ENCODE peak calls at places on chromosomes 12 and 14, in four cellular contexts. G is astrocyte of the spinal cord, L is brain microvascular endothelial cell, N is HFF-Myc. Y is an unnamed sample.

GRCh38 chr12:57846577-57847319 is at the start of gene CTDSP2:
- DNase-seq in G (peak; percentile 99), L (peak; percentile 99), N (peak; percentile 93), Y (peak; percentile 94)

GRCh38 chr12:88058719-88059077 is 29.5 kb upstream of the C12orf50 start:
- DNase-seq in G (no peak), L (no peak), N (no peak), Y (no peak)

GRCh38 chr12:14952295-14952995 is 9.0 kb downstream of the ARHGDIB start:
- DNase-seq in G (peak; percentile 94), L (peak; percentile 97), N (peak; percentile 82), Y (peak; percentile 63)

GRCh38 chr12:71755146-71755892 is 656 bp downstream of the RAB21 start:
- DNase-seq in G (peak; percentile 58), L (peak; percentile 45), N (no peak), Y (no peak)

GRCh38 chr14:90905531-90905930 is 89.3 kb upstream of the TTC7B start:
- DNase-seq in G (no peak), L (no peak), N (no peak), Y (no peak)

GRCh38 chr14:72565200-72565599 is 328.7 kb downstream of the DPF3 start:
- DNase-seq in G (no peak), L (no peak), N (no peak), Y (no peak)

GRCh38 chr12:125029756-125030358 is 35.4 kb upstream of the AACS start:
- DNase-seq in G (peak; percentile 6), L (no peak), N (no peak), Y (no peak)

GRCh38 chr12:8771072-8771471 is 51.3 kb upstream of the A2ML1 start:
- DNase-seq in G (no peak), L (no peak), N (no peak), Y (no peak)

GRCh38 chr12:10721654-10722501 is 1.2 kb downstream of the YBX3 start:
- DNase-seq in G (peak; percentile 97), L (peak; percentile 94), N (peak; percentile 86), Y (peak; percentile 95)

GRCh38 chr14:99427632-99428315 is 52.9 kb downstream of the SETD3 start:
- DNase-seq in G (peak; percentile 17), L (peak; percentile 30), N (peak; percentile 50), Y (no peak)

GRCh38 chr12:43349863-43350262 is 202.1 kb downstream of the ADAMTS20 start:
- DNase-seq in G (peak; percentile 32), L (no peak), N (no peak), Y (no peak)

GRCh38 chr12:54037360-54038259 is 4.8 kb downstream of the HOXC5 start:
- DNase-seq in G (no peak), L (no peak), N (no peak), Y (no peak)

GRCh38 chr12:68617160-68617926 is 6.6 kb downstream of the RAP1B start:
- DNase-seq in G (peak; percentile 51), L (peak; percentile 36), N (no peak), Y (no peak)

GRCh38 chr14:58280954-58281787 is 17.2 kb upstream of the ARID4A start:
- DNase-seq in G (peak; percentile 89), L (peak; percentile 93), N (peak; percentile 81), Y (peak; percentile 48)
- H3K4me3 ChIP-seq in G (no peak overlapping the region), L (no peak overlapping the region), N (no peak overlapping the region), Y (no peak overlapping the region)

GRCh38 chr12:80708535-80709328 is 1.3 kb downstream of the MYF6 start:
- DNase-seq in G (peak; percentile 12), L (no peak), N (no peak), Y (no peak)

GRCh38 chr12:80707830-80708534 is 548 bp downstream of the MYF6 start:
- DNase-seq in G (no peak), L (no peak), N (no peak), Y (no peak)

GRCh38 chr12:80711866-80712265 is 4.4 kb downstream of the MYF6 start:
- DNase-seq in G (no peak), L (no peak), N (no peak), Y (no peak)

GRCh38 chr12:80710727-80711066 is 3.3 kb downstream of the MYF6 start:
- DNase-seq in G (no peak), L (no peak), N (no peak), Y (no peak)

DNA sequence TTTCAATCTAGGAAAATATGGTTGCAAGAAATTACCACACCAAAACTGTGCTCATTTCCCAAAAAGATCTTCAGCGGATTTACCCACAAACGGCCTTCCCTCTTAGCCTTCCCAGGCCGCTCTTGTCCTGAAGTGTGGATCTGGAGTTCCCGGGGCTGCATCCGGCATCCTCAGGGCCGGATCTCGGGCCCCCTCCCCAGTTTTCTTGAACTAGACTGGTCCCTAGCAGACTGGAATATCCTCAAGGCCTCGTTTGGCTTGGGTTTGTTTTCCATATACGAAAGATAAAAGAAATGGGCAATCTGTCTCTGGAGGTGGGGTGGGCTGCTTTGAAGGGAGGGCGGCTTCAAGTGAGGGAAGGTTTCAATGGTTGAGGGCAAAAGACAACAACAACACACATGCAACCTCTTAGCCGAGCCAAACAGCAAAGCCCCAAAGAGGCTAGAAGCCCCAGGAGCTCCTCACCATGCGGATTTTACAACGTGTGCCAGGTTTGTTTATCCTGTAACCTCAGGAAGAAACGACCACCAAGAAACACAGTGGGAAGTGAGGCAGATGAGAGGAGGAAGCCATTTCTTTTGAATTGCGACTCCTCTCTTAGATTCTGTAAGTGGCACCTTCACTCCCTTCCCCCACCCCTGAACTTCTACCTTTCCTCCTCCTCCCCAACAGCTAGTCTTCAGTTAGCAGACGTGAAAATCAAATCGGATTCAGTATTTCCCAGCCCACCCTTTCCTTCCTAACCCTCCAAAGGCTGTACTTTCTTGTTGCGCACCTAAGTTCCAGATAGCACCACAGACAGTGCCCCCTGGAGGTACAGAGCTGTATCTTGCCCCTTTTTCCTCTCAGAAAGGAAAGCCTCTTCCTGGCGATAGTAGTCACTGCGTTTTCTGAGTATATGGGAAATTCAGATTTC is 2.6 kb downstream of the MYF6 start:
- DNase-seq in G (no peak), L (no peak), N (no peak), Y (no peak)
- TF ChIP-seq CTCF in G (peak; percentile 35), L (peak; percentile 72), N (peak; percentile 49), Y (peak; percentile 52)

GRCh38 chr12:95204141-95204866 is 13.0 kb downstream of the FGD6 start:
- DNase-seq in G (peak; percentile 88), L (peak; percentile 94), N (no peak), Y (peak; percentile 73)

GRCh38 chr12:95203477-95203843 is 13.8 kb downstream of the FGD6 start:
- DNase-seq in G (no peak), L (no peak), N (no peak), Y (no peak)

GRCh38 chr12:95205685-95206084 is 11.6 kb downstream of the FGD6 start:
- DNase-seq in G (peak; percentile 88), L (peak; percentile 77), N (no peak), Y (peak; percentile 63)

GRCh38 chr12:95206916-95207315 is 10.4 kb downstream of the FGD6 start:
- DNase-seq in G (no peak), L (no peak), N (no peak), Y (no peak)

DNA sequence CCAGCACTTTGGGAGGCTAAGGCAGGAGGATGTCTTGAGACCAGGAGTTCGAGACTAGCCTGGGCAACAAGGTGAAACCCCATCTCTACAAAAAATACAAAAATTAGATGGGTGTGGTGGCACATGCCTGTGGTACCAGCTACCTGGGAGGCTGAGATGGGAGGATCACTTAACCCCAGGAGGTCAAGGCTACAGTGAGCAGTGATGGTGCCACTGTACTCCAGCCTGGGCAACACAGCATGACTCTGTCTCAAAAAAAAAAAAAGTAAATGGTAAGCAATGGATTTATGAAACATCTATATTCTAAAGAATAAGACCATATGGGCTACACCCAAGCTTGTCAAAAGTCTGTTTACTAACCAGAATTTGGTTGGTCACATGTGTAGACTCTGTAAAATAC is 12.3 kb downstream of the FGD6 start:
- DNase-seq in G (no peak), L (no peak), N (no peak), Y (no peak)
- H3K4me3 ChIP-seq in G (no peak overlapping the region), L (no peak overlapping the region), N (no peak overlapping the region), Y (no peak overlapping the region)

DNA sequence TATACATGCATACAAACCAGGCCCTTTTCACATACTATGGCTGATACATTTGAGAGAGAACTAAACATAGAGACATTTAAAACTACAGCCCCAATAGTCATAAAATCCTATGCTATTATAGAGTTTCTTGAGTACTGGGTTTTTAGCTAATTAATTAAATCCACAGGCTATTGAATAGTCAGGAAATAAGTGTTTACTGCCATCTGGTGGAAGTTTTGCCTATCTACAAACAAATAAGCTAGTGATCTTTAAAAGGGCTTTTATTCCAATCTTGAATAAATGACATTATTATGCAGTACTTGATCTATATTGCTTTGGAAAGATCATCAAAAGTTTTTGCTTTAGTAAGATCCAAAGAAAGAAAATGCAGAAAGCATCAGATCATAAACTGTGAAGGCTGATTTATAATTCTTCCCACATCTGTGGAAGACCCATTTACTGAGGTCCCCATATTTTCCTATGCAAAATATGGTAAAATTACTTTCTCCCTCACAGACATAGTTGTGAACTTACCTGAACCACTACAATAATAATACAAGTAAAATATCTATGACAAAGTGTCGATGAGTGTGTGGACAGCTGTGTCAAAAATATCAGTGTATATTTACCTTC is 131.3 kb downstream of the ITPR2 start:
- DNase-seq in G (peak; percentile 68), L (no peak), N (no peak), Y (no peak)
- TF ChIP-seq CTCF in G (peak; percentile 51), L (peak; percentile 35), N (peak; percentile 38), Y (peak; percentile 48)

GRCh38 chr12:50033317-50033679 is 8.0 kb upstream of the RACGAP1 start:
- DNase-seq in G (no peak), L (no peak), N (no peak), Y (no peak)
- H3K4me3 ChIP-seq in G (no peak overlapping the region), L (no peak overlapping the region), N (no peak overlapping the region), Y (no peak overlapping the region)

GRCh38 chr14:104665663-104666522 is 23.5 kb upstream of the INF2 start:
- DNase-seq in G (no peak), L (no peak), N (no peak), Y (no peak)
- TF ChIP-seq CTCF in G (peak; percentile 44), L (peak; percentile 61), N (peak; percentile 19), Y (peak; percentile 71)

Y was measured in retinal pigment epithelial cell.